ENCODE peak calls at places on chromosomes 2 and 18, in eight cellular contexts. I is stomach; T is DND-41; R is frontal cortex; K is NCI-H2171; D is neuronal stem cell; H is NCI-H774; N is CD8-positive, alpha-beta T cell. W is an unnamed sample.
A peak's percentile ranks its signal among the peaks of the same experiment; 100 is the strongest.

GRCh38 chr2:12597555-12597954 is 119.2 kb upstream of the TRIB2 start:
- DNase-seq in R (no peak), I (no peak), K (no peak), T (no peak), D (no peak), H (no peak), N (no peak), W (no peak)

GRCh38 chr2:23475473-23475872 is 90.5 kb downstream of the KLHL29 start:
- DNase-seq in N (no peak), T (no peak), H (no peak), R (no peak), I (no peak), K (no peak), D (no peak), W (no peak)

GRCh38 chr18:77851798-77852197 is 602.1 kb downstream of the GALR1 start:
- DNase-seq in K (no peak), I (no peak), T (no peak), N (no peak), H (no peak), R (no peak), D (no peak), W (no peak)

GRCh38 chr2:19955544-19956422 is 34.1 kb downstream of the WDR35 start:
- DNase-seq in H (peak; percentile 24), I (peak; percentile 59), R (peak; percentile 65), D (peak; percentile 50), K (peak; percentile 71), T (peak; percentile 47), N (peak; percentile 3), W (peak; percentile 89)

GRCh38 chr2:182761903-182762302 is 45.8 kb downstream of the DNAJC10 start:
- DNase-seq in K (no peak), N (no peak), R (no peak), D (no peak), H (no peak), T (no peak), I (no peak), W (peak; percentile 23)

GRCh38 chr18:76445741-76446232 is 49.3 kb downstream of the ZNF516 start:
- DNase-seq in T (no peak), N (no peak), R (no peak), K (no peak), H (no peak), I (no peak), D (no peak), W (no peak)

GRCh38 chr18:11553098-11553940 is 56.1 kb upstream of the SLC35G4 start:
- DNase-seq in R (peak; percentile 55), I (no peak), K (peak; percentile 14), N (peak; percentile 7), T (peak; percentile 68), H (no peak), D (peak; percentile 58), W (peak; percentile 85)

GRCh38 chr2:160332318-160332717 is 132.2 kb upstream of the ITGB6 start:
- DNase-seq in R (no peak), H (no peak), D (no peak), I (no peak), T (peak; percentile 61), K (no peak), N (no peak), W (no peak)

GRCh38 chr2:71458413-71459083 is 5.2 kb downstream of the DYSF start:
- DNase-seq in T (no peak), K (no peak), D (no peak), I (no peak), H (no peak), R (no peak), N (no peak), W (no peak)

GRCh38 chr2:109209412-109209811 is 80.4 kb downstream of the SH3RF3 start:
- DNase-seq in T (no peak), K (no peak), I (no peak), D (no peak), R (no peak), N (no peak), H (no peak), W (no peak)

GRCh38 chr2:69013123-69013836 is at the start of gene ANTXR1:
- DNase-seq in D (peak; percentile 70), I (peak; percentile 34), H (no peak), K (peak; percentile 83), R (peak; percentile 60), N (no peak), T (peak; percentile 80), W (no peak)

GRCh38 chr2:219643788-219644398 is 16.5 kb downstream of the SLC4A3 start:
- DNase-seq in I (no peak), T (no peak), D (no peak), H (no peak), N (no peak), R (no peak), K (no peak), W (no peak)

GRCh38 chr2:48851161-48851560 is 95.6 kb upstream of the LHCGR start:
- DNase-seq in K (no peak), N (no peak), D (no peak), T (no peak), H (no peak), R (no peak), I (no peak), W (peak; percentile 23)